ENCODE peak calls at places on chromosome 11, in five cellular contexts. R is CD4-positive, alpha-beta memory T cell; X is heart left ventricle; D is fibroblast of pulmonary artery; T is MM.1S. K is an unnamed sample.

GRCh38 chr11:61964941-61965282 is 2.5 kb downstream of the FTH1 start:
- DNase-seq in R (no peak), X (no peak), D (peak; percentile 38), T (no peak), K (no peak)

GRCh38 chr11:62054484-62055121 is 69.2 kb upstream of the INCENP start:
- DNase-seq in R (peak; percentile 53), X (no peak), D (peak; percentile 56), T (peak; percentile 14), K (peak; percentile 64)

GRCh38 chr11:10693509-10694071 is at the start of gene IRAG1:
- DNase-seq in R (no peak), X (peak; percentile 80), D (peak; percentile 58), T (no peak), K (no peak)

GRCh38 chr11:77093056-77093891 is 9.4 kb upstream of the OMP start:
- DNase-seq in R (no peak), X (peak; percentile 22), D (no peak), T (no peak), K (no peak)

GRCh38 chr11:71999813-72000590 is 1.3 kb downstream of the IL18BP start:
- DNase-seq in R (no peak), X (no peak), D (no peak), T (no peak), K (no peak)

GRCh38 chr11:14414470-14415461 is 55.8 kb upstream of the RRAS2 start:
- DNase-seq in R (peak; percentile 89), X (no peak), D (no peak), T (no peak), K (peak; percentile 97)

GRCh38 chr11:22555901-22556300 is 69.7 kb downstream of the FANCF start:
- DNase-seq in R (no peak), X (no peak), D (peak; percentile 1), T (no peak), K (no peak)

GRCh38 chr11:1073261-1073724 is 1.4 kb upstream of the MUC2 start:
- DNase-seq in R (no peak), X (peak; percentile 41), D (peak; percentile 82), T (no peak), K (no peak)

GRCh38 chr11:121572581-121573059 is 119.9 kb upstream of the SORL1-AS1 start:
- DNase-seq in R (no peak), X (no peak), D (no peak), T (no peak), K (no peak)

GRCh38 chr11:26901162-26901561 is 92.8 kb upstream of the FIBIN start:
- DNase-seq in R (no peak), X (no peak), D (peak; percentile 39), T (no peak), K (no peak)

GRCh38 chr11:12160680-12161079 is 50.3 kb downstream of the MICAL2 start:
- DNase-seq in R (no peak), X (no peak), D (no peak), T (no peak), K (no peak)

GRCh38 chr11:109425554-109425953 is 3.6 kb downstream of the C11orf87 start:
- DNase-seq in R (no peak), X (no peak), D (no peak), T (no peak), K (no peak)

GRCh38 chr11:71501071-71501985 is 25.7 kb upstream of the KRTAP5-7 start:
- DNase-seq in R (no peak), X (no peak), D (no peak), T (no peak), K (no peak)

GRCh38 chr11:96200243-96200642 is 142.8 kb downstream of the MAML2 start:
- DNase-seq in R (no peak), X (no peak), D (peak; percentile 84), T (no peak), K (no peak)

GRCh38 chr11:57977709-57978108 is 46.0 kb upstream of the OR9Q1 start:
- DNase-seq in R (no peak), X (no peak), D (no peak), T (no peak), K (no peak)

GRCh38 chr11:77665240-77665965 is 27.8 kb upstream of the CLNS1A start:
- DNase-seq in R (no peak), X (no peak), D (no peak), T (no peak), K (no peak)

GRCh38 chr11:103609117-103610066 is 427.0 kb upstream of the DDI1 start:
- DNase-seq in R (no peak), X (no peak), D (peak; percentile 96), T (no peak), K (peak; percentile 8)

GRCh38 chr11:115996125-115996807 is 492.1 kb upstream of the CADM1 start:
- DNase-seq in R (no peak), X (no peak), D (no peak), T (peak; percentile 90), K (no peak)

GRCh38 chr11:132022718-132023117 is 652.3 kb downstream of the NTM start:
- DNase-seq in R (no peak), X (no peak), D (peak; percentile 19), T (no peak), K (no peak)

GRCh38 chr11:33808228-33808828 is 34.0 kb upstream of the FBXO3 start:
- DNase-seq in R (peak; percentile 75), X (peak; percentile 84), D (peak; percentile 87), T (peak; percentile 84), K (peak; percentile 74)

GRCh38 chr11:73195191-73196007 is 22.7 kb upstream of the P2RY2 start:
- DNase-seq in R (peak; percentile 15), X (no peak), D (no peak), T (no peak), K (no peak)

GRCh38 chr11:96607890-96608558 is 218.2 kb downstream of the JRKL start:
- DNase-seq in R (no peak), X (no peak), D (peak; percentile 2), T (no peak), K (no peak)

GRCh38 chr11:105070221-105070789 is 25.2 kb upstream of the CARD16 start:
- DNase-seq in R (no peak), X (no peak), D (no peak), T (no peak), K (no peak)

GRCh38 chr11:93958991-93959390 is 62.2 kb upstream of the HEPHL1 start:
- DNase-seq in R (no peak), X (no peak), D (no peak), T (no peak), K (no peak)

GRCh38 chr11:110297082-110297725 is 790 bp upstream of the RDX start:
- DNase-seq in R (no peak), X (no peak), D (no peak), T (peak; percentile 7), K (no peak)

DNA sequence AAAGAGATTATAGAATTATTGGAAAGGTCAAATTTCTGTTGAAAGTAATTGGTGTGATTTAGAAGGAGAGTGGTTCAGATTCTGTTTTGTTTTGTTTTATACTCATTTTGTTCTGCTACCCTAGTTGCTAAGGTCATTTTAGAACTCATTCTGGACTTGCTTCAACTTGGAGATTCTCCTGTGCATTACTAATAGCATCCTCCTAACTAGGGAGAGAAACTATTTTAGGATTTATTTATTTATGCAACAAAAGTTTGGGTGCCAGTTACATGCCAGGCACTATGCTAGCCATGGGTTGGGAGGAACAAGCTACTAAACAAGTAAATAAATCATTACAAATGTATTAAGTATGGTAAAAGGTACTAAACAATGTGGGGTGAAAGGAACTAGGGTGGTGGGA is 84.0 kb downstream of the YAP1 start:
- DNase-seq in R (no peak), X (no peak), D (no peak), T (no peak), K (no peak)
- H3K4me3 ChIP-seq in R (no peak overlapping the region), X (no peak overlapping the region), D (no peak overlapping the region), T (no peak overlapping the region), K (no peak overlapping the region)

GRCh38 chr11:111601979-111602864 is at the start of gene SIK2:
- DNase-seq in R (peak; percentile 90), X (peak; percentile 97), D (peak; percentile 97), T (peak; percentile 96), K (peak; percentile 87)

GRCh38 chr11:111602865-111603632 is 800 bp downstream of the SIK2 start:
- DNase-seq in R (peak; percentile 52), X (peak; percentile 63), D (peak; percentile 45), T (peak; percentile 22), K (peak; percentile 63)

GRCh38 chr11:111603633-111604130 is 1.4 kb downstream of the SIK2 start:
- DNase-seq in R (no peak), X (no peak), D (peak; percentile 22), T (no peak), K (no peak)

GRCh38 chr11:111605681-111606080 is 3.4 kb downstream of the SIK2 start:
- DNase-seq in R (no peak), X (no peak), D (no peak), T (no peak), K (no peak)

DNA sequence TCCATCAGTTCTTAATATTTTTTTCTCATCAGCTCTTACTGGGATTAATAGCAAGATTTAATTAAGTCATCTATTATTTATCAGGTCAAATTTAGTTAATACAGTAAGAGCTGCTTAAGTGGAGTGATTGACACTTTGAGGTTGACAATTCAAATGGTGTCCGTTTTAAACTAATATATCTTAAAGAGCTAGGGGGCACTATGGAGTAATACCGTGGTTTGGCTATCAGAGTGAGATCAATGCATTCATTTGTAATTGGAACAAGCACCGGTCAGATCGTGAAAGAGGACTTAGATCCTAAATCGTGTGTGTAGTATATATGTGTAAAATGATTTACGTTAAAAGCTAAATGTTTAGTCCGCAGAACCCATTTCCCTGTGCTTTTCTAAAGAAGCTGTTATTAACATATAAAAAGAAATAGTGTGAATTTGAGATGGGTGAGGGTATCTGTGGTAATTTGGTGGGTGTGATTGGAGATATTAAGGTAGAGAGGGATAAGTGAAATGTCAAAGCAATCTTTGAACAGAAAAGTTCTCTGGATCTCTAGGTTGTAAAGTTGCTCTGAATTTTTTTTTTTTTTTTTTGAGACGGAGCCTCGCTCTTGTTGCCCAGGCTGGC is 2.3 kb downstream of the SIK2 start:
- DNase-seq in R (no peak), X (no peak), D (peak; percentile 57), T (peak; percentile 66), K (no peak)
- H3K4me3 ChIP-seq in R (no peak overlapping the region), X (peak overlapping the region; percentile 91), D (peak overlapping the region; percentile 58), T (no peak overlapping the region), K (no peak overlapping the region)

GRCh38 chr11:108121274-108122155 is at the start of gene ACAT1:
- DNase-seq in R (peak; percentile 95), X (peak; percentile 98), D (peak; percentile 88), T (peak; percentile 95), K (peak; percentile 82)
- H3K4me3 ChIP-seq in R (peak within 1 kb of the TSS; percentile 91), X (peak within 1 kb of the TSS; percentile 85), D (peak within 1 kb of the TSS; percentile 76), T (peak within 1 kb of the TSS; percentile 70), K (peak within 1 kb of the TSS; percentile 76)

DNA sequence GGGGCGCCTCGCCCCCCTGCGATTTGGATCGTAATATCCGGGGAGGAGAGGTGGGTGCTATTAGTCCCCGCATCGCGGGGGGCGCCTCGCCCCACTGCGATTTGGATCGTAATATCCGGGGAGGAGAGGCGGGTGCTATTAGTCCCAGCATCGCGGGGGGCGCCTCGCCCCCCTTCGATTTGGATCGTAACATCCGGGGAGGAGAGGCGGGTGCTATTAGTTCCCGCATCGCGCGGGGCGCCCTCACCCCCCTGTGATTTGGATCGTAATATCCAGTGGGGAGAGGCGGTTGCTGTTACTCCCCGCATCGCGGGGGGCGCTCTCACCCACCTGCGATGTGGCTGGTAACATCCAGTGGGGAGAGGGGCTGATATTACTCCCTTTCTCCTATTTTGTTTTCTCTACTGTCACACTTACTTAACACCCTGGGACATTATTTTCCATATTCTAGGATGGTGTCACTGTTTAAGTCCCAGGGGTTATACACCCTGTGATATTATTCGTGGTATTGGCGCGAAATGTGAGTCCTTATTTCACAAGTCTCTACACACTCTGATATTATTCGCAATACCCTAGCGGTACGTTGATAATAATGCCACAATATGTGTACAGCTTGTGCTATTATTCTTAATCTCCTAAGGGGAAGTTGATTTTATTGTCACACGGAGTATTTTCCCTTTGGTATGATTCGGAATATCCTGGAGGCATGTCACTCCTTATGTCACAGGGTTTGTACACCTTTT is 57.8 kb upstream of the ALDH3B2 start:
- DNase-seq in R (peak; percentile 69), X (no peak), D (no peak), T (no peak), K (peak; percentile 85)
- H3K4me3 ChIP-seq in R (no peak overlapping the region), X (no peak overlapping the region), D (no peak overlapping the region), T (no peak overlapping the region), K (peak overlapping the region; percentile 45)

K was measured in Jurkat, Clone E6-1.